ENCODE peak calls at places on chromosome 12, in six cellular contexts. V is NT2/D1; H is naive thymus-derived CD4-positive, alpha-beta T cell; K is prostate gland; B is A549; J is body of pancreas. T is an unnamed sample. For H3K9me3 and H3K4me1, the result is how much of the 10 kb centered on the place peaks cover.

GRCh38 chr12:94180558-94181296 is 32.4 kb downstream of the PLXNC1 start:
- DNase-seq in V (no peak), H (no peak), K (no peak), B (no peak), J (no peak), T (no peak)

GRCh38 chr12:116556964-116557706 is 2.0 kb upstream of the MAP1LC3B2 start:
- DNase-seq in V (no peak), H (no peak), K (no peak), B (no peak), J (no peak), T (no peak)

GRCh38 chr12:62793256-62794217 is 141.4 kb downstream of the PPM1H start:
- DNase-seq in V (peak), H (peak), K (peak), B (peak), J (peak), T (peak)

GRCh38 chr12:67647251-67647546 is 1.3 kb upstream of the DYRK2 start:
- DNase-seq in V (no peak), H (no peak), K (no peak), B (no peak), J (no peak), T (peak)

GRCh38 chr12:109461049-109461845 is 15.9 kb downstream of the KCTD10 start:
- DNase-seq in V (no peak), H (no peak), K (no peak), B (peak), J (no peak), T (no peak)

GRCh38 chr12:65232490-65233077 is 45.9 kb upstream of the MSRB3 start:
- DNase-seq in V (no peak), H (peak), K (no peak), B (peak), J (no peak), T (no peak)

GRCh38 chr12:17928708-17929366 is 161.2 kb downstream of the RERGL start:
- DNase-seq in V (peak), H (no peak), K (no peak), B (peak), J (no peak), T (peak)

GRCh38 chr12:75526655-75527511 is 15.5 kb upstream of the KRR1 start:
- DNase-seq in V (peak), H (peak), K (no peak), B (peak), J (no peak), T (peak)

GRCh38 chr12:6735448-6736191 is 11.8 kb downstream of the COPS7A start:
- DNase-seq in V (peak), H (peak), K (peak), B (peak), J (peak), T (peak)

GRCh38 chr12:115456946-115457689 is 773.1 kb upstream of the TBX3 start:
- DNase-seq in V (no peak), H (no peak), K (no peak), B (peak), J (no peak), T (no peak)

GRCh38 chr12:88242161-88242925 is 100.2 kb downstream of the TMTC3 start:
- DNase-seq in V (no peak), H (no peak), K (no peak), B (peak), J (no peak), T (no peak)

GRCh38 chr12:69240625-69240984 is 1.2 kb downstream of the CPSF6 start:
- DNase-seq in V (no peak), H (peak), K (no peak), B (peak), J (no peak), T (no peak)

GRCh38 chr12:123815968-123816367 is 53.9 kb downstream of the DNAH10 start:
- DNase-seq in V (no peak), H (no peak), K (no peak), B (no peak), J (no peak), T (no peak)

GRCh38 chr12:51923506-51924365 is 16.4 kb downstream of the ACVRL1 start:
- DNase-seq in V (no peak), H (peak), K (no peak), B (no peak), J (peak), T (peak)

GRCh38 chr12:93709386-93709785 is 32.2 kb downstream of the CRADD start:
- DNase-seq in V (no peak), H (no peak), K (no peak), B (no peak), J (no peak), T (no peak)

GRCh38 chr12:118053071-118053985 is 7.7 kb downstream of the WSB2 start:
- DNase-seq in V (no peak), H (no peak), K (no peak), B (no peak), J (no peak), T (no peak)

GRCh38 chr12:53985358-53985899 is 483 bp downstream of the HOXC10 start:
- DNase-seq in V (no peak), H (no peak), K (no peak), B (no peak), J (no peak), T (no peak)
- H3K4me3 ChIP-seq in V (no peak), H (no peak), K (no peak), B (peak), J (no peak), T (peak)

DNA sequence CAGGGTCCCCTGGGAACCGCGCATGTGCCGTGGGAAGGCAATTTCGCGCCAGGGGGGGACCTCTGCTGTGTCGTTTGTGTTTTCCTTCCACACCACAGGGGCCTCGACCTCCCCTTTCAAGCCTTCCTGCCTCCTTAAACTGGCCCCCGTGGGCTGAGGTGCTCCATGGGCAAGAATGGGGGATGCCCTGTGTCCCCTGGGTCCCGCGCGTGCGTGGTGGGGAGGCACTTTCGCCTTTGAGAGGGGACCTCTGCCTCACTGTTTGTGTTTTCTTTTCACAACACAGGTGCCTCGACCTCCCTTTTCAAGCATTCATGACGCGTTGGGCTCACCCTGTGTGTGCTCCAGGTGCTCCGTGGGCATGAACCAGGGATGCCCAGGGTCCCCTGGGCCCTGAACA is 348.8 kb downstream of the ALG10 start:
- DNase-seq in V (no peak), H (no peak), K (no peak), B (no peak), J (no peak), T (no peak)
- H3K9me3 ChIP-seq in V (under half), H (under half), K (under half), B (under half), J (half or more), T (under half)

DNA sequence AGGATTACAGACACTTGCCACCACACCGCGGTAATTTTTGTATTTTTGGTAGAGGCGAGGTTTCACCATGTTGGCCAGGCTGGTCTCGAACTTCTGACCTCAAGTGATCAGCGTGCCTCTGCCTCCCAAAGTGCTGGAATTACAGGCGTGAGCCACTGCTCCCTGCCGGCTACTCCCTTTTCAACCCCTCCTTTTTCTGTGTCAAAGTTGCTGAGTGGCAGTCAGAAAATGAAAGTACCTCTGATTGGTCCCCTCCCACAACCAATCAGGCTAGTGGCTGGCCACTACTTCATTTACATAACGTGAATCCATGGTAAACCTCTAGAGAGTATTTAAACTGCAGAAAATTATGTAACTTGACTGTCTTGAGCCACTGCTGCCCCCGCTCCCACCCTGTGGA is 5.9 kb downstream of the RESF1 start:
- DNase-seq in V (no peak), H (peak), K (no peak), B (no peak), J (no peak), T (no peak)
- H3K4me1 ChIP-seq in V (under half), H (under half), K (under half), B (under half), J (under half), T (under half)

GRCh38 chr12:84376320-84376719 is 536.3 kb downstream of the SLC6A15 start:
- DNase-seq in V (no peak), H (no peak), K (no peak), B (no peak), J (no peak), T (no peak)
- H3K4me3 ChIP-seq in V (no peak), H (no peak), K (no peak), B (no peak), J (no peak), T (no peak)

GRCh38 chr12:58741226-58741625 is 179.1 kb downstream of the LRIG3 start:
- DNase-seq in V (no peak), H (no peak), K (no peak), B (no peak), J (no peak), T (no peak)
- H3K9me3 ChIP-seq in V (under half), H (under half), K (under half), B (under half), J (under half), T (under half)

DNA sequence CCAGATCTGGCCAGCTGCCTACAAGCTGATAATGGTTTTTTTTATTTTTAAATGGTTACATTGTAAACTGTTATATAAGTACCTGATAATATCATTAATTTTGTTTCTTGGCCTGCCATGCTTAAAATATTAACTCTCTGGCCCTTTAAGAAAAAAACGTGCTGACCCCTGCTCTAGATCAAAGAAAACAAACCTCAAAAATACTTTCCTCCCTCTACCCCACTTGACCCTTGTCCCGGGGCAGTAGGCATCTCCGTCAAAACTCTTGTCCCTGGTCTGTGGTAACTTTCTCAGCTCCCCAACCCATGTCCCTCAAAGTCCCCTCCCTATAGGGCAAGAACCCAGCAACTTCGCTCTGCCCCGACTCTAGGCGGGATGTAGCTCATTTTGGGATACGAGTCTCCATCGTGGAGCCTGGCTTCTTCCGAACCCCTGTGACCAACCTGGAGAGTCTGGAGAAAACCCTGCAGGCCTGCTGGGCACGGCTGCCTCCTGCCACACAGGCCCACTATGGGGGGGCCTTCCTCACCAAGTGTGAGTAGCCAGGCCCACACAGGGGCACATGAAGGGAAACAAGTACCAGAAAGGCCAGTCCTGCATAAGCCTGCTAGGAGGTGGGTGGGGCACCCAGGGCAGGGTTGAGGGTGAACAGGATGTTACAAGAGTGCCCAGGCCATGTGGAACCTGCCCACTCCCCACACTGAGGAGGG is 3.5 kb downstream of the RDH5 start:
- DNase-seq in V (no peak), H (no peak), K (no peak), B (no peak), J (no peak), T (no peak)
- H3K4me1 ChIP-seq in V (under half), H (under half), K (under half), B (half or more), J (half or more), T (under half)

DNA sequence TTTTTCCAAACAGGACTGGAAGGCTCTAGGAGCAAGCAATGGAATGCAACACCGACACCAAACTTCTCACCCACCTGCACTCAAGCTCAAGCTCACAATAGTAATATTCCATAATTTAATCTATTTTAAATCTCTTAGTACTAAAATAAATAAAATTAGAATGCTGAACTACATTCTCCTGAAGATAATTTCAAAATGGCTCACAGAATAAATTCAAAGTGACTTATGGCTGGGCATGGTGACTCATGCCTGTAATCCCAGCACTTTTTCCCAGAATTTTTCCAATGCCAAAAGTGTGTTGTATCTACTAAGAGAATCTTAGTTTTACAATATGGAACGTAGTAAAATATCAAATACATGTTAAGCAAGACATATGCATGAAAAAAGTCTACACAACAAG is 31.5 kb downstream of the DUSP16 start:
- DNase-seq in V (no peak), H (no peak), K (no peak), B (no peak), J (no peak), T (no peak)
- H3K4me3 ChIP-seq in V (no peak), H (no peak), K (no peak), B (no peak), J (no peak), T (no peak)